ENCODE peak calls at places on chromosomes 13 and 19, in six cellular contexts. P is lower lobe of right lung; M is activated CD4-positive, alpha-beta T cell treated with anti-CD3 and anti-CD28 coated beads, Interleukin-2, amount 50 U/mL, for 24 hours; S is NCI-H2171; W is HAP-1; H is frontal cortex. Y is an unnamed sample.

GRCh38 chr19:54137913-54138776 is 583 bp downstream of the CNOT3 start:
- DNase-seq in W (peak), M (no peak), S (no peak), P (peak), H (no peak), Y (no peak)

GRCh38 chr19:17402982-17403855 is 2.2 kb downstream of the BST2 start:
- DNase-seq in P (no peak), W (peak), H (peak), S (no peak), M (no peak), Y (no peak)

GRCh38 chr13:67036694-67037093 is 193.4 kb downstream of the PCDH9 start:
- DNase-seq in H (no peak), P (no peak), M (no peak), W (peak), S (no peak), Y (no peak)

GRCh38 chr19:491146-491741 is 5.0 kb upstream of the MADCAM1 start:
- DNase-seq in M (no peak), S (no peak), P (no peak), W (peak), H (no peak), Y (no peak)

GRCh38 chr13:95137096-95137495 is 164.2 kb downstream of the ABCC4 start:
- DNase-seq in H (no peak), P (no peak), W (no peak), M (no peak), S (no peak), Y (no peak)

GRCh38 chr13:56720841-56721240 is 419.9 kb upstream of the PRR20A start:
- DNase-seq in S (no peak), W (no peak), P (no peak), H (no peak), M (no peak), Y (no peak)

GRCh38 chr13:46341112-46341711 is 45.8 kb downstream of the RUBCNL start:
- DNase-seq in M (no peak), S (no peak), W (no peak), H (no peak), P (no peak), Y (no peak)

GRCh38 chr13:45021250-45021649 is 31.9 kb downstream of the GPALPP1 start:
- DNase-seq in H (no peak), W (no peak), M (no peak), P (no peak), S (no peak), Y (no peak)

GRCh38 chr19:9155591-9155990 is 15.4 kb downstream of the ZNF317 start:
- DNase-seq in W (no peak), S (no peak), H (no peak), M (no peak), P (no peak), Y (no peak)

GRCh38 chr19:40332669-40333068 is 15.5 kb downstream of the C19orf47 start:
- DNase-seq in P (no peak), H (no peak), W (no peak), M (no peak), S (no peak), Y (no peak)

Y was measured in activated T-helper 2 cell treated with anti-CD3 and anti-CD28 coated beads, Interferon-gamma antibody, Interleukin-2, Interleukin-4, amounts not matched to agents 10 μg/mL and 5 μg/mL and 100 μg/mL, durations not matched to agents 14 hours and 24 hours and 36 hours.